ENCODE peak calls at places on chromosomes 13 and 19, in six cellular contexts. K is T-cell, P is EH, D is fibroblast of pulmonary artery, G is activated T-cell treated with anti-CD3 and anti-CD28 coated beads for 1 hour, B is NCI-H1092. U is an unnamed sample.

GRCh38 chr19:6062274-6062673 is 48.0 kb downstream of the RFX2 start:
- DNase-seq in K (peak; percentile 19), P (no peak), D (peak; percentile 40), G (no peak), B (no peak), U (no peak)

GRCh38 chr13:80334582-80335260 is 6.2 kb downstream of the SPRY2 start:
- DNase-seq in K (no peak), P (peak; percentile 52), D (peak; percentile 50), G (no peak), B (no peak), U (no peak)

GRCh38 chr13:35891486-35891885 is 239.7 kb downstream of the DCLK1 start:
- DNase-seq in K (no peak), P (no peak), D (no peak), G (no peak), B (no peak), U (no peak)

GRCh38 chr19:34664168-34664567 is 12.8 kb downstream of the SCGB2B2 start:
- DNase-seq in K (no peak), P (no peak), D (no peak), G (no peak), B (no peak), U (no peak)

GRCh38 chr13:72864142-72865035 is 82.5 kb downstream of the PIBF1 start:
- DNase-seq in K (no peak), P (peak; percentile 62), D (no peak), G (no peak), B (no peak), U (no peak)

GRCh38 chr13:21898461-21898860 is 227.6 kb downstream of the FGF9 start:
- DNase-seq in K (no peak), P (no peak), D (no peak), G (no peak), B (no peak), U (no peak)

GRCh38 chr19:10797541-10798256 is 38.3 kb downstream of the TMED1 start:
- DNase-seq in K (peak; percentile 91), P (no peak), D (peak; percentile 49), G (peak; percentile 59), B (no peak), U (peak; percentile 47)

GRCh38 chr13:40969169-40969901 is 49.8 kb downstream of the ELF1 start:
- DNase-seq in K (no peak), P (no peak), D (no peak), G (no peak), B (no peak), U (no peak)

GRCh38 chr13:27379694-27380596 is 44.5 kb upstream of the GTF3A start:
- DNase-seq in K (peak; percentile 24), P (peak; percentile 60), D (peak; percentile 44), G (peak; percentile 49), B (peak; percentile 62), U (no peak)